ENCODE peak calls at places on chromosomes 13 and 19, in five cellular contexts. One of them, this sample, is unnamed.
A peak's percentile ranks its signal among the peaks of the same experiment; 100 is the strongest.

GRCh38 chr19:13025819-13026477 is 30.7 kb downstream of the NFIX start:
- DNase-seq in H1: no peak
- DNase-seq in A549: no peak
- DNase-seq in SK-N-SH: no peak
- DNase-seq in GM12878: no peak
- DNase-seq in this sample: no peak

GRCh38 chr19:13796301-13797057 is 1.2 kb downstream of the ZSWIM4 start:
- DNase-seq in H1: no peak
- DNase-seq in A549: peak; percentile 87
- DNase-seq in SK-N-SH: peak; percentile 43
- DNase-seq in GM12878: no peak
- DNase-seq in this sample: peak; percentile 98

GRCh38 chr13:81771948-81772347 is 1431.0 kb upstream of the SPRY2 start:
- DNase-seq in H1: no peak
- DNase-seq in A549: no peak
- DNase-seq in SK-N-SH: no peak
- DNase-seq in GM12878: no peak
- DNase-seq in this sample: no peak

GRCh38 chr13:44263920-44264610 is 109.6 kb upstream of the SERP2 start:
- DNase-seq in H1: no peak
- DNase-seq in A549: no peak
- DNase-seq in SK-N-SH: no peak
- DNase-seq in GM12878: no peak
- DNase-seq in this sample: peak; percentile 20

GRCh38 chr19:16441661-16442071 is 30.1 kb downstream of the EPS15L1 start:
- DNase-seq in H1: no peak
- DNase-seq in A549: peak; percentile 16
- DNase-seq in SK-N-SH: peak; percentile 75
- DNase-seq in GM12878: no peak
- DNase-seq in this sample: no peak

GRCh38 chr13:66171821-66172220 is 1058.3 kb downstream of the PCDH9 start:
- DNase-seq in H1: no peak
- DNase-seq in A549: no peak
- DNase-seq in SK-N-SH: peak; percentile 10
- DNase-seq in GM12878: no peak
- DNase-seq in this sample: no peak

GRCh38 chr13:28820099-28821051 is at the start of gene MTUS2:
- DNase-seq in H1: no peak
- DNase-seq in A549: no peak
- DNase-seq in SK-N-SH: no peak
- DNase-seq in GM12878: no peak
- DNase-seq in this sample: no peak

GRCh38 chr19:10961073-10961762 is 388 bp downstream of the SMARCA4 start:
- DNase-seq in H1: no peak
- DNase-seq in A549: no peak
- DNase-seq in SK-N-SH: peak; percentile 90
- DNase-seq in GM12878: no peak
- DNase-seq in this sample: no peak

GRCh38 chr19:23281663-23282276 is 31.6 kb upstream of the ZNF724 start:
- DNase-seq in H1: no peak
- DNase-seq in A549: no peak
- DNase-seq in SK-N-SH: no peak
- DNase-seq in GM12878: no peak
- DNase-seq in this sample: no peak

GRCh38 chr13:45615501-45616101 is at the start of gene ERICH6B:
- DNase-seq in H1: peak; percentile 33
- DNase-seq in A549: peak; percentile 5
- DNase-seq in SK-N-SH: no peak
- DNase-seq in GM12878: no peak
- DNase-seq in this sample: peak; percentile 7

GRCh38 chr19:12774588-12775555 is at the start of gene HOOK2:
- DNase-seq in H1: no peak
- DNase-seq in A549: no peak
- DNase-seq in SK-N-SH: no peak
- DNase-seq in GM12878: no peak
- DNase-seq in this sample: no peak

GRCh38 chr19:31583148-31583547 is 233.9 kb upstream of the TSHZ3 start:
- DNase-seq in H1: no peak
- DNase-seq in A549: no peak
- DNase-seq in SK-N-SH: no peak
- DNase-seq in GM12878: no peak
- DNase-seq in this sample: no peak

GRCh38 chr19:40523322-40524047 is 53.2 kb upstream of the SHKBP1 start:
- DNase-seq in H1: no peak
- DNase-seq in A549: peak; percentile 96
- DNase-seq in SK-N-SH: peak; percentile 83
- DNase-seq in GM12878: no peak
- DNase-seq in this sample: peak; percentile 44

GRCh38 chr19:21463449-21464105 is 41.8 kb upstream of the ZNF429 start:
- DNase-seq in H1: peak; percentile 75
- DNase-seq in A549: no peak
- DNase-seq in SK-N-SH: peak; percentile 87
- DNase-seq in GM12878: no peak
- DNase-seq in this sample: no peak

GRCh38 chr19:18021121-18021755 is 13.3 kb downstream of the ARRDC2 start:
- DNase-seq in H1: no peak
- DNase-seq in A549: peak; percentile 65
- DNase-seq in SK-N-SH: no peak
- DNase-seq in GM12878: no peak
- DNase-seq in this sample: peak; percentile 88

GRCh38 chr13:60080871-60081270 is 82.9 kb downstream of the DIAPH3 start:
- DNase-seq in H1: no peak
- DNase-seq in A549: no peak
- DNase-seq in SK-N-SH: no peak
- DNase-seq in GM12878: no peak
- DNase-seq in this sample: no peak

GRCh38 chr19:29699861-29700260 is 15.2 kb downstream of the C19orf12 start:
- DNase-seq in H1: no peak
- DNase-seq in A549: no peak
- DNase-seq in SK-N-SH: no peak
- DNase-seq in GM12878: no peak
- DNase-seq in this sample: no peak

GRCh38 chr19:19186742-19187141 is 5.2 kb downstream of the BORCS8 start:
- DNase-seq in H1: no peak
- DNase-seq in A549: no peak
- DNase-seq in SK-N-SH: no peak
- DNase-seq in GM12878: no peak
- DNase-seq in this sample: no peak

GRCh38 chr13:50125306-50125555 is 110.0 kb downstream of the KCNRG start:
- DNase-seq in H1: no peak
- DNase-seq in A549: no peak
- DNase-seq in SK-N-SH: no peak
- DNase-seq in GM12878: no peak
- DNase-seq in this sample: no peak

GRCh38 chr13:87094646-87095045 is 576.5 kb upstream of the SLITRK5 start:
- DNase-seq in H1: no peak
- DNase-seq in A549: no peak
- DNase-seq in SK-N-SH: no peak
- DNase-seq in GM12878: no peak
- DNase-seq in this sample: no peak

GRCh38 chr13:100870898-100871297 is 196.3 kb upstream of the TMTC4 start:
- DNase-seq in H1: no peak
- DNase-seq in A549: no peak
- DNase-seq in SK-N-SH: peak; percentile 64
- DNase-seq in GM12878: no peak
- DNase-seq in this sample: no peak

GRCh38 chr13:39586956-39587605 is 15.9 kb downstream of the LHFPL6 start:
- DNase-seq in H1: no peak
- DNase-seq in A549: no peak
- DNase-seq in SK-N-SH: no peak
- DNase-seq in GM12878: no peak
- DNase-seq in this sample: no peak

GRCh38 chr13:97544041-97544765 is 110.2 kb downstream of the RAP2A start:
- DNase-seq in H1: no peak
- DNase-seq in A549: no peak
- DNase-seq in SK-N-SH: no peak
- DNase-seq in GM12878: no peak
- DNase-seq in this sample: peak; percentile 75

GRCh38 chr19:44803442-44804428 is 5.2 kb upstream of the BCAM start:
- DNase-seq in H1: no peak
- DNase-seq in A549: no peak
- DNase-seq in SK-N-SH: peak; percentile 12
- DNase-seq in GM12878: no peak
- DNase-seq in this sample: no peak

GRCh38 chr19:37572203-37572602 is 22.4 kb downstream of the ZNF571 start:
- DNase-seq in H1: no peak
- DNase-seq in A549: no peak
- DNase-seq in SK-N-SH: no peak
- DNase-seq in GM12878: no peak
- DNase-seq in this sample: peak; percentile 22

GRCh38 chr13:72180253-72180952 is 313.4 kb upstream of the DACH1 start:
- DNase-seq in H1: no peak
- DNase-seq in A549: no peak
- DNase-seq in SK-N-SH: no peak
- DNase-seq in GM12878: no peak
- DNase-seq in this sample: peak; percentile 0

GRCh38 chr13:96992633-96993032 is 1.6 kb downstream of the OXGR1 start:
- DNase-seq in H1: no peak
- DNase-seq in A549: no peak
- DNase-seq in SK-N-SH: no peak
- DNase-seq in GM12878: no peak
- DNase-seq in this sample: no peak

GRCh38 chr19:45496349-45496953 is 396 bp downstream of the RTN2 start:
- DNase-seq in H1: no peak
- DNase-seq in A549: no peak
- DNase-seq in SK-N-SH: peak; percentile 80
- DNase-seq in GM12878: no peak
- DNase-seq in this sample: no peak

GRCh38 chr13:109973279-109973678 is 186.9 kb upstream of the IRS2 start:
- DNase-seq in H1: no peak
- DNase-seq in A549: no peak
- DNase-seq in SK-N-SH: no peak
- DNase-seq in GM12878: no peak
- DNase-seq in this sample: no peak

GRCh38 chr13:99694251-99694650 is 193.0 kb downstream of the TM9SF2 start:
- DNase-seq in H1: no peak
- DNase-seq in A549: no peak
- DNase-seq in SK-N-SH: no peak
- DNase-seq in GM12878: no peak
- DNase-seq in this sample: no peak

GRCh38 chr19:15276620-15277019 is 44.4 kb upstream of the EPHX3 start:
- DNase-seq in H1: no peak
- DNase-seq in A549: no peak
- DNase-seq in SK-N-SH: no peak
- DNase-seq in GM12878: no peak
- DNase-seq in this sample: no peak

GRCh38 chr13:27374650-27375049 is 49.8 kb upstream of the GTF3A start:
- DNase-seq in H1: no peak
- DNase-seq in A549: peak; percentile 81
- DNase-seq in SK-N-SH: peak; percentile 75
- DNase-seq in GM12878: no peak
- DNase-seq in this sample: peak; percentile 88

GRCh38 chr19:54470991-54471782 is 1.9 kb downstream of the CDC42EP5 start:
- DNase-seq in H1: no peak
- DNase-seq in A549: no peak
- DNase-seq in SK-N-SH: no peak
- DNase-seq in GM12878: no peak
- DNase-seq in this sample: no peak
- H3K27ac ChIP-seq in H1: no peak overlapping the region
- H3K27ac ChIP-seq in A549: peak overlapping the region; percentile 29
- H3K27ac ChIP-seq in SK-N-SH: no peak overlapping the region
- H3K27ac ChIP-seq in GM12878: no peak overlapping the region
- H3K27ac ChIP-seq in this sample: peak overlapping the region; percentile 10

DNA sequence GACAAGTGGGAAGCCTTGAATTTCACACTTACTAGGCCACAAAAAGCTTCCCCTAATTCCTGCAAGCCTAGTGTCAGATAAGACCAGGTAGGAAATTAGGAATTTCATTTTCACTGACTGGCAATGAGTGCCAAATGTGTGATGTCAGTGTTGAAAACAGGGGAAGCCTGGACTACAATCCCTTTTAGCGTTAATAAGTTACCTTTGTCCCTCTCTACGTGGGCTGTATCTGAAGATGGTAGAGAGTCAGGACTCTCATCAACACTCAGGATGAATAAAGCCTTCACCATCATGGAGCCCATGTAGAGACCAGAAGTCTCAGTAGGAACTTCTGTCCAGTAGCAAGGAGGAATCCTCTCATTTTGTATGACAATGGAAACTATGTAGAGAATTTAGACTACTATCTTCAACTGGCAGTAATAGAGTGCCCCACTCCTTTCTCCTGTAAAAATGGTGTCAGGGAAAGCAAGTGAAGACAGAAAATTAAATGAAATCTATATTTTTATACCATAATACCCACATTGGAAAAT is 324.1 kb upstream of the KLHL1 start:
- DNase-seq in H1: no peak
- DNase-seq in A549: no peak
- DNase-seq in SK-N-SH: no peak
- DNase-seq in GM12878: no peak
- DNase-seq in this sample: no peak
- TF ChIP-seq USF2 in H1: no peak
- TF ChIP-seq USF2 in A549: no peak
- TF ChIP-seq USF2 in SK-N-SH: no peak
- TF ChIP-seq USF2 in GM12878: no peak
- TF ChIP-seq USF2 in this sample: no peak

DNA sequence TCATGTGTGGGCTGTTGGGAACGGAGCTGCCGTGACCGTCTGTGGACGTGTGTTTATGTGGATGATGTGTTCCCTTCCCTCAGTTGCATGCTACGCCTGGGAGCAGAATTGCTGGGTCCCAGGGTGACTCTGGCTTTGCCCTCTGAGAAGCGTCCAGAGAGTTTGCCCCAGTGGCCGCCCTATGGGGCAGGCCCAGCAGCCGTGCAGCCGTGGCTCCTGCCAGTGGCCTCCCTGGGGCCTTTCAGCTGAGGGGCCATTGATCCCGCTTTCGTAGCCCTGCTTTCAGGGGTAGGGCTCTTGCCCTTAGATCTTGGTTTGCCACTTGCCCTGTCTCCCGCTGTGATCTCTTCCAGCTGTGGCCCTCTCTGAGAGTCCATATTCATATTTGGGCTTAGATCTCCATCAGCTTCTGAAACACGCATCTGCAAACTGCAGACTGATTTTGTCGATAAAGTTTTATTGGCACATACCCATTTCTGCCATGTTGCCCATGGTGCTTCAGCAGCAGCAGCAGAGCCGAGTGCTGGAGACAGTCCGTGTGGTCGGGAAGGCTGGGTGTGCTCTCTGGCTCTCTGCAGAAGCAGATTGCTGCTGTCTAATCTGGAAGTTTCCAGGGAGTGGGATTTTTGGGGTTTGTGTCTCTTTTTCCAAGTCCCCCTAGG is 17.6 kb downstream of the GNA11 start:
- DNase-seq in H1: no peak
- DNase-seq in A549: no peak
- DNase-seq in SK-N-SH: no peak
- DNase-seq in GM12878: no peak
- DNase-seq in this sample: no peak
- H3K4me3 ChIP-seq in H1: no peak overlapping the region
- H3K4me3 ChIP-seq in A549: no peak overlapping the region
- H3K4me3 ChIP-seq in SK-N-SH: no peak overlapping the region
- H3K4me3 ChIP-seq in GM12878: no peak overlapping the region
- H3K4me3 ChIP-seq in this sample: no peak overlapping the region

DNA sequence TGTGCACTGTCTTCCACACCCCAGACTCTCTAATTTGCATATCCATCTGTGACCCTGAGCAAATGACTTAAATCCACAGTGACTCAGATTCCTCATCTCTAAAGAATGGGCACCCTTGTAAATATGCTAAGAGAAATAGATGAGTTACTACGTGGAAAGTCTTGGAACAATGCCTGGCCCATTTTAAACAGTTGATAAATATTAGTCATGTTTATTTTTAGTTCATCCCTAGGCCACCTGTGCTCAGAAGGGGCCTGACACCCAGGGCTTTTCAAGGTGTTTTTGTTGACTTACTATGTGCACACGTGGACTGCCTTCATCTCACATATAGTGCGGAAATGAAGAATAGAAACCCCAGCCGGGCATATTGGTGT is 806 bp upstream of the PTPRH start:
- DNase-seq in H1: no peak
- DNase-seq in A549: peak; percentile 96
- DNase-seq in SK-N-SH: no peak
- DNase-seq in GM12878: no peak
- DNase-seq in this sample: peak; percentile 98
- H3K27ac ChIP-seq in H1: no peak overlapping the region
- H3K27ac ChIP-seq in A549: peak overlapping the region; percentile 83
- H3K27ac ChIP-seq in SK-N-SH: no peak overlapping the region
- H3K27ac ChIP-seq in GM12878: no peak overlapping the region
- H3K27ac ChIP-seq in this sample: no peak overlapping the region